ENCODE peak calls at places on chromosome 20, in eight cellular contexts. D, X, M, C, Z, P, S and K are unnamed samples.

GRCh38 chr20:62500237-62500864 is 24.6 kb upstream of the GATA5 start:
- DNase-seq in D (peak), X (peak), M (peak), C (peak), Z (peak), P (peak), S (peak), K (no peak)

GRCh38 chr20:22808628-22809027 is 224.3 kb upstream of the FOXA2 start:
- DNase-seq in D (no peak), X (peak), M (no peak), C (no peak), Z (no peak), P (no peak), S (no peak), K (peak)

GRCh38 chr20:49237531-49237930 is 18.3 kb downstream of the DDX27 start:
- DNase-seq in D (no peak), X (no peak), M (no peak), C (no peak), Z (no peak), P (no peak), S (no peak), K (no peak)

GRCh38 chr20:46558511-46558959 is 8.1 kb upstream of the OCSTAMP start:
- DNase-seq in D (peak), X (peak), M (no peak), C (peak), Z (no peak), P (peak), S (peak), K (peak)

GRCh38 chr20:63553933-63554290 is at the start of gene FNDC11:
- DNase-seq in D (no peak), X (no peak), M (no peak), C (peak), Z (no peak), P (peak), S (peak), K (no peak)

GRCh38 chr20:48686238-48687096 is 141.3 kb downstream of the PREX1 start:
- DNase-seq in D (no peak), X (peak), M (no peak), C (peak), Z (no peak), P (peak), S (no peak), K (peak)

GRCh38 chr20:46073443-46073842 is 16.3 kb downstream of the NCOA5 start:
- DNase-seq in D (no peak), X (peak), M (no peak), C (no peak), Z (no peak), P (no peak), S (no peak), K (no peak)

GRCh38 chr20:20915855-20916254 is 190.3 kb downstream of the LINC00237 start:
- DNase-seq in D (no peak), X (peak), M (no peak), C (no peak), Z (no peak), P (no peak), S (no peak), K (peak)

GRCh38 chr20:37295001-37295400 is 5.5 kb downstream of the MANBAL start:
- DNase-seq in D (peak), X (peak), M (no peak), C (peak), Z (no peak), P (peak), S (no peak), K (peak)

GRCh38 chr20:25310268-25310920 is 62.5 kb downstream of the PYGB start:
- DNase-seq in D (peak), X (peak), M (peak), C (peak), Z (peak), P (peak), S (peak), K (peak)

GRCh38 chr20:9442858-9443257 is 71.5 kb upstream of the LAMP5 start:
- DNase-seq in D (no peak), X (peak), M (no peak), C (no peak), Z (peak), P (peak), S (no peak), K (no peak)

GRCh38 chr20:62832951-62833391 is 16.1 kb downstream of the COL9A3 start:
- DNase-seq in D (no peak), X (no peak), M (no peak), C (no peak), Z (no peak), P (no peak), S (no peak), K (no peak)

GRCh38 chr20:46477225-46477624 is 36.1 kb downstream of the ZNF334 start:
- DNase-seq in D (no peak), X (no peak), M (no peak), C (no peak), Z (no peak), P (no peak), S (no peak), K (no peak)

GRCh38 chr20:53872561-53873248 is 197.7 kb downstream of the BCAS1 start:
- DNase-seq in D (no peak), X (peak), M (no peak), C (no peak), Z (no peak), P (peak), S (peak), K (no peak)

GRCh38 chr20:49853640-49854039 is 41.0 kb downstream of the SLC9A8 start:
- DNase-seq in D (no peak), X (peak), M (no peak), C (peak), Z (no peak), P (peak), S (no peak), K (peak)

GRCh38 chr20:43653966-43654365 is 12.9 kb upstream of the MYBL2 start:
- DNase-seq in D (no peak), X (no peak), M (no peak), C (no peak), Z (no peak), P (no peak), S (no peak), K (no peak)